ENCODE peak calls at places on chromosome 1, in seven cellular contexts. G, S, I, X, U, V and P are unnamed samples.

GRCh38 chr1:243946946-243947345 is 96.9 kb upstream of the AKT3 start:
- DNase-seq in U (no peak), S (peak), G (peak), X (no peak), I (no peak), V (peak), P (no peak)

GRCh38 chr1:117555806-117556205 is 50.0 kb upstream of the TENT5C start:
- DNase-seq in G (no peak), X (no peak), U (no peak), S (no peak), V (no peak), I (no peak), P (no peak)

GRCh38 chr1:46401964-46402626 is 8.0 kb downstream of the FAAH start:
- DNase-seq in X (no peak), I (peak), S (no peak), U (peak), G (peak), V (peak), P (no peak)

GRCh38 chr1:33331444-33332356 is 10.8 kb upstream of the A3GALT2 start:
- DNase-seq in G (no peak), I (no peak), S (no peak), X (no peak), V (no peak), U (no peak), P (no peak)

GRCh38 chr1:41917835-41918449 is 780 bp downstream of the HIVEP3 start:
- DNase-seq in G (no peak), X (no peak), I (no peak), S (peak), V (peak), U (no peak), P (no peak)

GRCh38 chr1:47317841-47318240 is 3.9 kb upstream of the STIL start:
- DNase-seq in I (no peak), S (no peak), U (no peak), V (no peak), X (no peak), G (no peak), P (no peak)

GRCh38 chr1:73401666-73402065 is 796.3 kb downstream of the LRRIQ3 start:
- DNase-seq in S (no peak), X (no peak), U (no peak), G (no peak), I (no peak), V (no peak), P (no peak)

GRCh38 chr1:170711682-170712081 is 47.8 kb downstream of the PRRX1 start:
- DNase-seq in S (no peak), V (no peak), U (no peak), G (no peak), X (no peak), I (no peak), P (no peak)

GRCh38 chr1:216617081-216617480 is 106.1 kb downstream of the ESRRG start:
- DNase-seq in U (no peak), G (no peak), X (no peak), V (no peak), I (no peak), S (no peak), P (no peak)

GRCh38 chr1:32240140-32240951 is 6.7 kb upstream of the FAM167B start:
- DNase-seq in G (no peak), I (peak), U (no peak), S (peak), X (no peak), V (peak), P (no peak)

GRCh38 chr1:222250376-222250775 is 297.5 kb downstream of the HHIPL2 start:
- DNase-seq in I (no peak), S (no peak), V (no peak), U (no peak), G (no peak), X (no peak), P (no peak)

GRCh38 chr1:23742670-23743286 is 493 bp upstream of the ELOA start:
- DNase-seq in X (no peak), I (no peak), G (no peak), V (no peak), U (no peak), S (no peak), P (no peak)

GRCh38 chr1:160641323-160642280 is 5.2 kb downstream of the SLAMF1 start:
- DNase-seq in G (no peak), U (no peak), V (no peak), S (no peak), X (no peak), I (no peak), P (no peak)

GRCh38 chr1:239197871-239198270 is 188.5 kb upstream of the CHRM3 start:
- DNase-seq in G (no peak), I (no peak), S (no peak), V (no peak), X (no peak), U (no peak), P (no peak)

GRCh38 chr1:166272155-166272554 is 105.4 kb upstream of the FAM78B start:
- DNase-seq in U (no peak), V (no peak), S (no peak), I (no peak), G (no peak), X (peak), P (no peak)

GRCh38 chr1:24556414-24556795 is 518 bp downstream of the NCMAP start:
- DNase-seq in S (no peak), I (no peak), U (no peak), G (no peak), V (no peak), X (no peak), P (no peak)

GRCh38 chr1:5515501-5515900 is 476.7 kb downstream of the NPHP4 start:
- DNase-seq in V (no peak), G (no peak), U (no peak), I (no peak), S (no peak), X (no peak), P (no peak)

GRCh38 chr1:23401313-23401712 is 23.2 kb downstream of the TCEA3 start:
- DNase-seq in I (no peak), X (no peak), S (no peak), U (no peak), G (no peak), V (no peak), P (no peak)

GRCh38 chr1:217079579-217079978 is 356.4 kb upstream of the ESRRG start:
- DNase-seq in U (no peak), I (no peak), G (no peak), S (no peak), V (no peak), X (no peak), P (no peak)

GRCh38 chr1:36934061-36934460 is 100.3 kb downstream of the GRIK3 start:
- DNase-seq in G (no peak), V (no peak), U (no peak), I (no peak), X (no peak), S (peak), P (no peak)

GRCh38 chr1:116390195-116390594 is 17.2 kb downstream of the ATP1A1 start:
- DNase-seq in X (no peak), S (no peak), U (no peak), V (no peak), G (no peak), I (no peak), P (no peak)

GRCh38 chr1:96253281-96254035 is 468.1 kb upstream of the PTBP2 start:
- DNase-seq in I (no peak), V (no peak), S (no peak), U (no peak), X (no peak), G (no peak), P (no peak)

GRCh38 chr1:21700094-21700493 is 30.9 kb upstream of the RAP1GAP start:
- DNase-seq in I (no peak), V (no peak), G (no peak), S (no peak), U (no peak), X (no peak), P (no peak)

GRCh38 chr1:92599184-92599583 is 112.5 kb upstream of the GFI1 start:
- DNase-seq in G (no peak), X (no peak), U (peak), S (no peak), I (peak), V (no peak), P (no peak)

GRCh38 chr1:247409869-247410544 is 6.0 kb upstream of the NLRP3 start:
- DNase-seq in X (peak), G (no peak), V (no peak), S (no peak), I (no peak), U (no peak), P (no peak)

GRCh38 chr1:63601912-63602311 is 8.7 kb downstream of the PGM1 start:
- DNase-seq in I (no peak), X (no peak), U (no peak), G (no peak), S (no peak), V (no peak), P (no peak)

GRCh38 chr1:8844421-8845063 is 27.1 kb upstream of the RERE start:
- DNase-seq in V (no peak), X (no peak), G (no peak), S (peak), I (no peak), U (no peak), P (no peak)

GRCh38 chr1:112529301-112529700 is 20.5 kb downstream of the WNT2B start:
- DNase-seq in U (no peak), V (no peak), S (no peak), X (no peak), G (no peak), I (no peak), P (no peak)

GRCh38 chr1:9787702-9788101 is 36.1 kb downstream of the CLSTN1 start:
- DNase-seq in I (no peak), V (no peak), G (no peak), S (no peak), X (peak), U (no peak), P (no peak)

DNA sequence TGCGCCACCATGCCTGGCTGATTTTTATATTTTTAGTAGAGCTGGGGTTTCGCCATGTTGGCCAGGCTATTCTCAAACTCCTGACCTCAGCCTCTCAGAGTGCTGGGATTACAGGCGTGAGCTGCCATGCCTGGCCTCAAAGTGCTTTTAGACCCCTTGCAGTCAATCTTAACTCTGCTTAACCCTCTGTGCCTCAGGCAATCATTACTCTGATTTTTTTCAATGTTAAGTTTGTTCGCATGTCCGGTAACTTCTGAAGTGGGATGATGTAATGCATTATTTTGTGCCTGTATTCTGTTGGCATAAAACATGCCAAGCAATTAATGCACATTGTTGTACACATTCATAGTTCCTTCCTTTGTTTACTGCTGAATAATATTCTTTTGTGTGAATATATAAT is 18.6 kb downstream of the SMG7 start:
- DNase-seq in S (no peak), V (no peak), X (no peak), U (no peak), G (no peak), I (no peak), P (no peak)
- TF ChIP-seq SIN3A in S (no peak), V (no peak), X (no peak), U (no peak), G (no peak), I (no peak), P (no peak)

DNA sequence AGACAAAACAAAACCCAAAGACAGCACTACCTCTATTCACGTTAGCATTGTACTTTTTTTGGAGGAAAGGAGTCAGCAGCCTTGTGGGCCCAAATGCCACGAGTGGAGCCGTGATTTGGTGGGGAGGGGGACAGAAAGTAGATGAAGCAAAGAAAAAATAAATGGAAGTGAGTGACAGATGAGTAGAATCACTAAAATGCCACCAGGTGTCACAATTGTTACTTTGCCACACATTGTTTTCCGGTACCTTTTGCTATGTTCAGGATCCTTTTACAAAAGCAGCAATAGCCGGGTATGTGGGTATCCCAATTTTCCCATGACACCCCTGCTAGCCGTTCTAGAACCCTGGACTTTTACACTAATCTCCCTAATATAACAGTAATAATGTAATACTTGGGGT is 85.0 kb upstream of the AK4 start:
- DNase-seq in X (no peak), U (peak), S (no peak), V (no peak), G (no peak), I (no peak), P (no peak)
- TF ChIP-seq CTCF in X (no peak), U (peak), S (peak), V (no peak), G (peak), I (peak), P (peak)

GRCh38 chr1:169312084-169312954 is 55.3 kb downstream of the NME7 start:
- DNase-seq in X (peak), I (peak), V (no peak), U (no peak), S (no peak), G (peak), P (peak)

GRCh38 chr1:169307176-169307575 is 60.4 kb downstream of the NME7 start:
- DNase-seq in X (no peak), V (no peak), U (no peak), I (no peak), G (no peak), S (no peak), P (no peak)

GRCh38 chr1:169305948-169306347 is 61.6 kb downstream of the NME7 start:
- DNase-seq in X (no peak), G (no peak), U (no peak), I (no peak), V (no peak), S (no peak), P (no peak)

GRCh38 chr1:169308313-169309039 is 59.1 kb downstream of the NME7 start:
- DNase-seq in V (no peak), I (no peak), G (no peak), X (no peak), U (no peak), S (no peak), P (no peak)

DNA sequence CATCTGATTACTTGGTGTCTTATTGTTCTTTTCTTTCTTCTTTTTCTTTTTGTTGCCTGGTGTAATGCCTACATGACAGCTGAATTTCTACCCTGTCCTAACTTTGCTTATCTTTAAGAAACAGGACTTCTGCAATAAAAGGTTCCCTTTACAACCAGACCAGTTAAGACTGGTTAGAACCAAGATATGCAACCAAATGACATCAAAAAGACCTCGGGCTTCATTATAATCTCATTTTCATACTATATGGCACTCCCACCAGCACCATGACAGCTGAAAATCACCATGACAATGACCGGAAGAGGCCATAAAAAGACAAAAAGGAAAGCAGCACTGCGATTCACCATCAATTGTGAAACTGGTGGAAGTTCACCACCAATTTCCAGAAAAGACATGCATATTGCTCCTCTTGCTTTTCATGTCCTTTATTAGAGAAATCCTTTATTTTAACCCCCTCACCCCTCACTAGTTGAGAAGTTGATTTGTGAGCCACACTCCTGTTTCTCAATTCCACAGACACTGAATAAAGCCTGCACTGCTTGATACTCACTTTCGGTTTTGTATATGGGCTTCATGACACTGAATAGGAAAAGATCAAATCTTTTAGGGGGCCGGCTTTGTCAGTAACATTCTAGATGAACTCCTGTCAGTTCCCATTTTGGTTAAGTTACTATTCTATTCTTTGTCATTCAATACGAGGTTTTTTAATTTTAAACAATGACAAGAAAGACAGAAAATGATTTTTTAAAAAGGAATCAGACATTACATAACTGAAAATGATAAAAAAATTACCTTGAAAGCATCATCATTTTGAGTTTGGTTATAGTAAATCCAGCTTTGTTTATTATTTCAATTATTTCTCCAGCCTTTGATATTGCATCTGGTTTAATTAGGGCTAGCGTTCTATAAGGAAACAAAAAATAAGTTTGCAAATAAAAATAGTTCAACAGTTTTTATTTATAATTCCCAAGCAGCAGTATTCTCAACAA is 58.1 kb downstream of the NME7 start:
- DNase-seq in U (no peak), I (no peak), G (peak), S (no peak), V (no peak), X (peak), P (no peak)
- H3K27ac ChIP-seq in U (no peak), I (no peak), G (peak), S (no peak), V (no peak), X (no peak), P (no peak)

DNA sequence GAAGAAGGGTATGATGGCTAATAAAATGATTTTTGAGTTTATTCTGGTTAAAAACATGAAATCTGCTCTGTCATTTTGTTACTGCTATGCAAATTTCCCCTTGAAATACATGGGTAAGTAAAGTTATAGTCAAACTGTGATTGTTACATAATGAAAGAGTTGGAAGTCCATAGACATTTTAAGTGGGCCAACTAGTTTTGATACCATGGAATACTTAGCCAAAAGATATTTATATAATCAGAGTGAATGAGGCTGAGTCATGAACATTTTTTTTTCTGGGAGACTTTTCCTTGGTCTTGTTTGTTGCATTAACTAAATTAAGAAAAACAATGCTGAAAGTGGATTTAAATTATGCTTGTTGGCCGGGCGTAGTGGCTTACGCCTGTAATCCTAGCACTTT is 58.2 kb upstream of the MPC2 start:
- DNase-seq in I (no peak), V (no peak), S (no peak), U (no peak), G (no peak), X (no peak), P (no peak)
- TF ChIP-seq SIN3A in I (no peak), V (no peak), S (no peak), U (no peak), G (no peak), X (no peak), P (no peak)